ENCODE peak calls at places on chromosomes 16 and 17, in six cellular contexts. One of them, this sample, is unnamed.

GRCh38 chr17:40023590-40024292 is 8.5 kb downstream of the CSF3 start:
- DNase-seq in right lobe of liver: no peak
- DNase-seq in pancreas: peak; percentile 46
- DNase-seq in IMR-90: no peak
- DNase-seq in body of pancreas: peak; percentile 72
- DNase-seq in heart left ventricle: peak; percentile 56
- DNase-seq in this sample: no peak

GRCh38 chr17:72617557-72617956 is 474.9 kb downstream of the SLC39A11 start:
- DNase-seq in right lobe of liver: no peak
- DNase-seq in pancreas: no peak
- DNase-seq in IMR-90: no peak
- DNase-seq in body of pancreas: no peak
- DNase-seq in heart left ventricle: no peak
- DNase-seq in this sample: no peak

GRCh38 chr17:35931794-35932419 is 1.3 kb upstream of the RDM1 start:
- DNase-seq in right lobe of liver: no peak
- DNase-seq in pancreas: no peak
- DNase-seq in IMR-90: peak; percentile 27
- DNase-seq in body of pancreas: peak; percentile 9
- DNase-seq in heart left ventricle: peak; percentile 31
- DNase-seq in this sample: no peak

GRCh38 chr16:4938683-4939030 is 1.7 kb upstream of the PPL start:
- DNase-seq in right lobe of liver: no peak
- DNase-seq in pancreas: no peak
- DNase-seq in IMR-90: peak; percentile 46
- DNase-seq in body of pancreas: no peak
- DNase-seq in heart left ventricle: no peak
- DNase-seq in this sample: no peak

GRCh38 chr17:48871551-48872351 is 20.8 kb upstream of the ATP5MC1 start:
- DNase-seq in right lobe of liver: peak; percentile 82
- DNase-seq in pancreas: peak; percentile 77
- DNase-seq in IMR-90: no peak
- DNase-seq in body of pancreas: peak; percentile 85
- DNase-seq in heart left ventricle: peak; percentile 57
- DNase-seq in this sample: no peak

GRCh38 chr17:30236807-30237206 is 1.3 kb upstream of the SLC6A4 start:
- DNase-seq in right lobe of liver: peak; percentile 82
- DNase-seq in pancreas: peak; percentile 60
- DNase-seq in IMR-90: no peak
- DNase-seq in body of pancreas: peak; percentile 69
- DNase-seq in heart left ventricle: peak; percentile 56
- DNase-seq in this sample: peak; percentile 14

GRCh38 chr16:89841275-89841674 is 13.0 kb downstream of the SPIRE2 start:
- DNase-seq in right lobe of liver: no peak
- DNase-seq in pancreas: no peak
- DNase-seq in IMR-90: no peak
- DNase-seq in body of pancreas: no peak
- DNase-seq in heart left ventricle: peak; percentile 19
- DNase-seq in this sample: no peak

GRCh38 chr17:72446525-72447250 is 325.9 kb downstream of the SOX9 start:
- DNase-seq in right lobe of liver: no peak
- DNase-seq in pancreas: no peak
- DNase-seq in IMR-90: peak; percentile 83
- DNase-seq in body of pancreas: no peak
- DNase-seq in heart left ventricle: no peak
- DNase-seq in this sample: no peak

GRCh38 chr17:13643196-13643595 is 41.5 kb upstream of the HS3ST3A1 start:
- DNase-seq in right lobe of liver: no peak
- DNase-seq in pancreas: no peak
- DNase-seq in IMR-90: no peak
- DNase-seq in body of pancreas: no peak
- DNase-seq in heart left ventricle: no peak
- DNase-seq in this sample: no peak

GRCh38 chr17:56973520-56973919 is 4.4 kb upstream of the SCPEP1 start:
- DNase-seq in right lobe of liver: no peak
- DNase-seq in pancreas: peak; percentile 20
- DNase-seq in IMR-90: peak; percentile 59
- DNase-seq in body of pancreas: peak; percentile 44
- DNase-seq in heart left ventricle: no peak
- DNase-seq in this sample: no peak

GRCh38 chr17:44829558-44830358 is at the start of gene GJC1:
- DNase-seq in right lobe of liver: peak; percentile 56
- DNase-seq in pancreas: no peak
- DNase-seq in IMR-90: no peak
- DNase-seq in body of pancreas: no peak
- DNase-seq in heart left ventricle: peak; percentile 62
- DNase-seq in this sample: no peak

GRCh38 chr17:81348097-81349055 is 46.9 kb upstream of the BAHCC1 start:
- DNase-seq in right lobe of liver: no peak
- DNase-seq in pancreas: peak; percentile 91
- DNase-seq in IMR-90: no peak
- DNase-seq in body of pancreas: peak; percentile 93
- DNase-seq in heart left ventricle: no peak
- DNase-seq in this sample: no peak

GRCh38 chr17:69418535-69418934 is 4.0 kb downstream of the MAP2K6 start:
- DNase-seq in right lobe of liver: no peak
- DNase-seq in pancreas: no peak
- DNase-seq in IMR-90: peak; percentile 60
- DNase-seq in body of pancreas: no peak
- DNase-seq in heart left ventricle: no peak
- DNase-seq in this sample: no peak

GRCh38 chr17:69414408-69415274 is at the start of gene MAP2K6:
- DNase-seq in right lobe of liver: peak; percentile 87
- DNase-seq in pancreas: peak; percentile 75
- DNase-seq in IMR-90: peak; percentile 65
- DNase-seq in body of pancreas: peak; percentile 86
- DNase-seq in heart left ventricle: peak; percentile 85
- DNase-seq in this sample: peak; percentile 90

GRCh38 chr17:69412336-69412735 is 2.2 kb upstream of the MAP2K6 start:
- DNase-seq in right lobe of liver: no peak
- DNase-seq in pancreas: no peak
- DNase-seq in IMR-90: no peak
- DNase-seq in body of pancreas: no peak
- DNase-seq in heart left ventricle: no peak
- DNase-seq in this sample: no peak

GRCh38 chr17:69417545-69418483 is 3.3 kb downstream of the MAP2K6 start:
- DNase-seq in right lobe of liver: no peak
- DNase-seq in pancreas: no peak
- DNase-seq in IMR-90: no peak
- DNase-seq in body of pancreas: no peak
- DNase-seq in heart left ventricle: no peak
- DNase-seq in this sample: no peak

GRCh38 chr17:69415431-69415830 is 934 bp downstream of the MAP2K6 start:
- DNase-seq in right lobe of liver: no peak
- DNase-seq in pancreas: no peak
- DNase-seq in IMR-90: no peak
- DNase-seq in body of pancreas: no peak
- DNase-seq in heart left ventricle: no peak
- DNase-seq in this sample: no peak
- H3K4me3 ChIP-seq in right lobe of liver: peak overlapping the region; percentile 47
- H3K4me3 ChIP-seq in pancreas: peak overlapping the region; percentile 51
- H3K4me3 ChIP-seq in IMR-90: no peak overlapping the region
- H3K4me3 ChIP-seq in body of pancreas: no peak overlapping the region
- H3K4me3 ChIP-seq in heart left ventricle: no peak overlapping the region
- H3K4me3 ChIP-seq in this sample: peak overlapping the region; percentile 73

GRCh38 chr17:4854181-4854681 is 21.1 kb downstream of the MINK1 start:
- DNase-seq in right lobe of liver: no peak
- DNase-seq in pancreas: no peak
- DNase-seq in IMR-90: peak; percentile 66
- DNase-seq in body of pancreas: no peak
- DNase-seq in heart left ventricle: no peak
- DNase-seq in this sample: no peak
- H3K27ac ChIP-seq in right lobe of liver: no peak overlapping the region
- H3K27ac ChIP-seq in pancreas: no peak overlapping the region
- H3K27ac ChIP-seq in IMR-90: no peak overlapping the region
- H3K27ac ChIP-seq in body of pancreas: no peak overlapping the region
- H3K27ac ChIP-seq in heart left ventricle: no peak overlapping the region
- H3K27ac ChIP-seq in this sample: peak overlapping the region; percentile 77

GRCh38 chr16:50024207-50024606 is 818 bp upstream of the CNEP1R1 start:
- DNase-seq in right lobe of liver: no peak
- DNase-seq in pancreas: no peak
- DNase-seq in IMR-90: no peak
- DNase-seq in body of pancreas: no peak
- DNase-seq in heart left ventricle: no peak
- DNase-seq in this sample: no peak
- H3K4me3 ChIP-seq in right lobe of liver: no peak overlapping the region
- H3K4me3 ChIP-seq in pancreas: no peak overlapping the region
- H3K4me3 ChIP-seq in IMR-90: no peak overlapping the region
- H3K4me3 ChIP-seq in body of pancreas: no peak overlapping the region
- H3K4me3 ChIP-seq in heart left ventricle: no peak overlapping the region
- H3K4me3 ChIP-seq in this sample: no peak overlapping the region

DNA sequence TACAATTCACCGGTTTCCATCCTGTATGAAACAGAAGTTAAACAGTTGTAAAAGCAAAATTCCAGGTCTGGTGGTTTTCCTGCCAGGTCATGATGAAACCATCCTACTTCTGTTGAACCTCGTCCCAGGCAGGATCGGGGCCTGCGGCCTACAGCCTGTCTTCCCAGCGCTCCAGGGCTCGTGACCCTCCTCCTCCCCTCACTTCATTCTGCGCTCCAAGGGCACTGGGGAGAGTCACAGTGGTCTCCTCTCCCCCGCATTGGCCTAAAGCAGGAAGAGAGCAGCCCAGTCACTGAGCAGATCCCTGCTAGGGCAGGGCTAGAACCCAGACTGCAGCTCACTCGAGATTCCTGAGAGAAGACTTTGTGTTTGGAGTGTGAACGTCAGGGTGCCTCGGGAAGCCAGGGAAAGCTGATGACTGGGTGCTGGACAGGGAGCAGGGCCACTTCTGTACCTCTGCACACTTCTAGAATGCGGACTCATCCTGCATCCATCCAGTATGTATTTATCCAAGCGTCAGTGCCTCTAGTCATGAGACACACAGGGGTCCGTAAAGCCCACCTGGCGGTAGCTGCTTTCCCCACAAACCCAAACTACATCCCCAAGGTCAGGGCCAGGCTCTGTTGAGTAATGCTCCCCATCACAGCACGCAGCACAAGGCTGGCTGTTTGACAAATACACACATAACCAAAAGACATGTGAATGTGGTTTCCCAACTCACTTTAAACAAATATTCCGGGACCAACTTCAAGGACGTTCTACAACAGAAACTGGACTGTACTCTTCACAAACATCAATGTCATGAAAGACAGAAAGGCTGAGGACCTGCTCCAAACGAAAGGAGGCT is 1.7 kb upstream of the ITGAE start:
- DNase-seq in right lobe of liver: peak; percentile 87
- DNase-seq in pancreas: peak; percentile 31
- DNase-seq in IMR-90: peak; percentile 90
- DNase-seq in body of pancreas: peak; percentile 38
- DNase-seq in heart left ventricle: no peak
- DNase-seq in this sample: no peak
- H3K27ac ChIP-seq in right lobe of liver: peak overlapping the region; percentile 94
- H3K27ac ChIP-seq in pancreas: no peak overlapping the region
- H3K27ac ChIP-seq in IMR-90: peak overlapping the region; percentile 87
- H3K27ac ChIP-seq in body of pancreas: no peak overlapping the region
- H3K27ac ChIP-seq in heart left ventricle: no peak overlapping the region
- H3K27ac ChIP-seq in this sample: peak overlapping the region; percentile 41

This sample was measured in dorsolateral prefrontal cortex.